ENCODE peak calls at places on chromosome 4, in six cellular contexts. Q is astrocyte, R is nephron progenitor cell, C is GM13976, P is stomach, E is neural crest cell. T is an unnamed sample.

GRCh38 chr4:97105716-97106115 is 1037.6 kb downstream of the STPG2 start:
- DNase-seq in Q (no peak), R (no peak), C (no peak), P (no peak), E (no peak), T (no peak)

GRCh38 chr4:149280886-149281285 is 534.8 kb downstream of the IQCM start:
- DNase-seq in Q (peak; percentile 55), R (no peak), C (no peak), P (no peak), E (no peak), T (no peak)

GRCh38 chr4:145878501-145879435 is 59.9 kb downstream of the ZNF827 start:
- DNase-seq in Q (peak; percentile 83), R (no peak), C (no peak), P (no peak), E (no peak), T (no peak)

GRCh38 chr4:11592276-11592675 is 163.6 kb upstream of the HS3ST1 start:
- DNase-seq in Q (no peak), R (no peak), C (no peak), P (no peak), E (no peak), T (no peak)

GRCh38 chr4:165318982-165319381 is 8.5 kb upstream of the MSMO1 start:
- DNase-seq in Q (no peak), R (no peak), C (no peak), P (no peak), E (no peak), T (no peak)

GRCh38 chr4:169361741-169362140 is 91.0 kb upstream of the SH3RF1 start:
- DNase-seq in Q (no peak), R (no peak), C (no peak), P (no peak), E (no peak), T (no peak)

GRCh38 chr4:142416121-142416520 is 430.0 kb downstream of the INPP4B start:
- DNase-seq in Q (peak; percentile 88), R (no peak), C (no peak), P (no peak), E (no peak), T (no peak)

GRCh38 chr4:74308215-74308614 is at the start of gene EPGN:
- DNase-seq in Q (no peak), R (no peak), C (no peak), P (no peak), E (no peak), T (no peak)

GRCh38 chr4:47862297-47862696 is 24.4 kb upstream of the CORIN start:
- DNase-seq in Q (peak; percentile 80), R (no peak), C (no peak), P (no peak), E (no peak), T (no peak)

GRCh38 chr4:7890635-7891393 is 48.8 kb downstream of the AFAP1 start:
- DNase-seq in Q (peak; percentile 97), R (no peak), C (no peak), P (no peak), E (no peak), T (no peak)

GRCh38 chr4:58603951-58604350 is 1493.8 kb upstream of the IGFBP7 start:
- DNase-seq in Q (no peak), R (no peak), C (no peak), P (no peak), E (no peak), T (no peak)

GRCh38 chr4:158850800-158851644 is 82.2 kb downstream of the FNIP2 start:
- DNase-seq in Q (peak; percentile 8), R (no peak), C (peak; percentile 33), P (no peak), E (no peak), T (peak; percentile 31)

GRCh38 chr4:4260185-4260751 is 12.2 kb upstream of the TMEM128 start:
- DNase-seq in Q (peak; percentile 36), R (no peak), C (peak; percentile 51), P (no peak), E (no peak), T (peak; percentile 50)

GRCh38 chr4:36285784-36286480 is 4.5 kb downstream of the DTHD1 start:
- DNase-seq in Q (no peak), R (no peak), C (peak; percentile 63), P (no peak), E (no peak), T (peak; percentile 70)

GRCh38 chr4:128155231-128155855 is 94.2 kb downstream of the LARP1B start:
- DNase-seq in Q (no peak), R (no peak), C (peak; percentile 25), P (no peak), E (no peak), T (peak; percentile 14)

GRCh38 chr4:8644461-8644891 is 51.9 kb downstream of the CPZ start:
- DNase-seq in Q (no peak), R (no peak), C (no peak), P (peak; percentile 20), E (no peak), T (no peak)

GRCh38 chr4:85790582-85790981 is 315.6 kb downstream of the ARHGAP24 start:
- DNase-seq in Q (peak; percentile 80), R (no peak), C (no peak), P (no peak), E (no peak), T (no peak)

GRCh38 chr4:102437111-102437510 is 64.0 kb upstream of the NFKB1 start:
- DNase-seq in Q (no peak), R (no peak), C (no peak), P (no peak), E (no peak), T (no peak)

GRCh38 chr4:52212751-52213150 is 161.6 kb downstream of the SPATA18 start:
- DNase-seq in Q (no peak), R (no peak), C (no peak), P (no peak), E (no peak), T (no peak)

GRCh38 chr4:1195109-1195671 is 22.8 kb upstream of the SPON2 start:
- DNase-seq in Q (no peak), R (no peak), C (peak; percentile 20), P (peak; percentile 20), E (no peak), T (no peak)

GRCh38 chr4:1193206-1194027 is 21.0 kb upstream of the SPON2 start:
- DNase-seq in Q (no peak), R (no peak), C (no peak), P (peak; percentile 21), E (no peak), T (no peak)

GRCh38 chr4:1192493-1193205 is 20.3 kb upstream of the SPON2 start:
- DNase-seq in Q (no peak), R (no peak), C (no peak), P (peak; percentile 59), E (no peak), T (no peak)

GRCh38 chr4:1195894-1196401 is 23.6 kb upstream of the SPON2 start:
- DNase-seq in Q (no peak), R (no peak), C (no peak), P (no peak), E (no peak), T (no peak)

DNA sequence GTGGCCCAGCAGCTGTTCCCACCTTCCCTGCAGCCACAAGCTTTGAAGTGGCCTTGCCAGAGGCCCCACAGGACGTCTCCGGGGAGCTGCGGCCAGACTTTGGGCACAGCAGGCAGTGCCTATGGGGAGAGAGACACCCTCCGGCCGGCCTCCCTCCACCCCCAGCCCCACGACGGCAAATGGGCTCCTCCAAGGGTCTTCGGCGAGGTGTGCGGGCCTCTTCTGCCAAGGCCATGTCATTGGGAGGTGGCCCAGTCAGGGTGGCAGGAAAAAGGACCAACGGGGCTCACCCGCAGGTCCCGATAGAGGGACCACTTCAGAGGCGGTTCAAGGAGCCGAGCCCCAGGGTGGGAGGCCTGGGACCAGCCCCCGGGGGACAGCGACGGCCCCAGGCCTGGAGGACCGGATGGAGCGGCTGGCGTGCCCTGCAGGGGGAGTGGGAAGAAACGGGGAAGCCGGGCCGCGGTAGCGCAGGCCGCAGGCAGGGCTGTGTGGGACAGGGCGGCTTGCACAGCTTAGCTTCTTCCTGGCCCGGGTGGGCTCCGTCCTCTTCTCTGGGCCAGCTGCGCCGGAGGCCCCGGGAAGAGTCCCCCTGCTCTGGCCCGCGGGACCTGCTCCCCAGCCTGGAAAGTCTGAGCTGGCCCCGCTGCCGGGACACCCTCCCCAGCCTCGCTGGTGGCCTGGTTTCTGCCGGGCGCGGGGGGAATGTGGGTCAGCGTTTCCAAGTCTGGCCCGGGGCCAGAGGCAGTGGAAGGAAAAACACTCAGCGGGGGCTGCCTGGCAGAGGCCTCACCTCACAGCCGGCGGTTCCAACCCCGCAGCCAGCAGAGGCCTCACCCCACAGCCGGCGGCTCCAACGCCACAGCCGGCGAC is 21.9 kb upstream of the SPON2 start:
- DNase-seq in Q (no peak), R (no peak), C (peak; percentile 42), P (peak; percentile 40), E (no peak), T (no peak)
- TF ChIP-seq CTCF in Q (no peak), R (no peak), C (no peak), P (no peak), E (no peak), T (no peak)

GRCh38 chr4:151604238-151604637 is 156.6 kb downstream of the GATB start:
- DNase-seq in Q (no peak), R (no peak), C (no peak), P (no peak), E (no peak), T (no peak)
- TF ChIP-seq CTCF in Q (peak; percentile 48), R (no peak), C (peak; percentile 26), P (no peak), E (peak; percentile 59), T (peak; percentile 33)

DNA sequence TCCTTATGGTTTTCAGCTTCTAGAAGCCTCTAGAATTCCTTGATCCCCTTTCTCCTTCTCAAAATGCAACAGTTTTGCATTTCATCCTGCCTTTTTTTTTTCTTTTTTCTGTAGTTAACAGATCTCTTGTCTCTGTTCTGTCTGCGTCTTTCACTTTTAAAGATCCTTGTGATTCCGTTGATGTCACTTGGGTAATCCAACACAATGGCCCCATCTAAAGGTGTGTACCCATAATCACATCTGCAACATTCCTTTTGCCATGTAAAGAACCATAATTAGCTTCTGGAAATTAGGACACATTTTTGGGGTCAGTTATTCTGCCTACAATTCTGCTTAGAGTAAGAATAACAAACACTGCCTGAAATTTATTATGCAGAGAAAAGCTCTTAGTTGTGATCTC is 1180.9 kb upstream of the ADGRL3 start:
- DNase-seq in Q (no peak), R (no peak), C (no peak), P (no peak), E (no peak), T (no peak)
- TF ChIP-seq CTCF in Q (no peak), R (no peak), C (no peak), P (no peak), E (no peak), T (no peak)

DNA sequence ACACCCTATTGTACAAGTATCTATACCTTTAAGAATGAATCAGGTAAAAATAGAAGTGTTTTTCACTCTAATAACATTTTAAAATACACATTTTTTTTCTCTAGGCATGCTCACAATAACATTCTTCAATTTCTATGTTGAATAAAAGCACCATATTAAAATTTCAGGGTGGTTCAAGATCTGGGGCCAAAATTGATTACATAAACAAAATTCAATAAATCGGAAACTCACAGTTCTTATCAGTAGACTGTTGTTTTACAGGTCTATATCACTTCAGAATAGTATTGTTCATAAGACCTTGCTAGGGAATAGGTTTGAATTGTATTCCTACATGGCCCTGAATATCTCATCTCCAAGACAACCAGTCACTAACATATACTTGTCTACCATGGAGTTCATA is 634.0 kb downstream of the SPOCK3 start:
- DNase-seq in Q (no peak), R (no peak), C (no peak), P (no peak), E (no peak), T (no peak)
- TF ChIP-seq CTCF in Q (no peak), R (no peak), C (no peak), P (no peak), E (no peak), T (no peak)

GRCh38 chr4:1767770-1768366 is 25.2 kb upstream of the FGFR3 start:
- DNase-seq in Q (no peak), R (peak; percentile 69), C (peak; percentile 76), P (peak; percentile 47), E (peak; percentile 60), T (peak; percentile 68)
- TF ChIP-seq CTCF in Q (no peak), R (peak; percentile 25), C (peak; percentile 41), P (no peak), E (peak; percentile 61), T (peak; percentile 33)